ENCODE peak calls at places on chromosome 21, in nine cellular contexts. One of them, this sample, is unnamed.

GRCh38 chr21:46667735-46668380 is 32.4 kb downstream of the PRMT2 start:
- DNase-seq in hypothalamus: no peak
- DNase-seq in mesenchymal stem cell: peak; percentile 62
- DNase-seq in activated CD8-positive, alpha-beta memory T cell treated with anti-CD3 and anti-CD28 coated beads, Interleukin-2, amount 50 U/mL, for 48 hours: peak; percentile 66
- DNase-seq in NCI-H1092 treated with DMSO at 0.1 percent for 48 hours: peak; percentile 54
- DNase-seq in NCI-H2029: peak; percentile 6
- DNase-seq in T-helper 2 cell: no peak
- DNase-seq in NCI-H748 treated with DMSO at 0.1 percent for 48 hours: peak; percentile 27
- DNase-seq in uterus: no peak
- DNase-seq in this sample: peak; percentile 37

GRCh38 chr21:41632748-41633475 is 125.0 kb upstream of the TMPRSS2 start:
- DNase-seq in hypothalamus: no peak
- DNase-seq in mesenchymal stem cell: no peak
- DNase-seq in activated CD8-positive, alpha-beta memory T cell treated with anti-CD3 and anti-CD28 coated beads, Interleukin-2, amount 50 U/mL, for 48 hours: no peak
- DNase-seq in NCI-H1092 treated with DMSO at 0.1 percent for 48 hours: no peak
- DNase-seq in NCI-H2029: peak; percentile 81
- DNase-seq in T-helper 2 cell: no peak
- DNase-seq in NCI-H748 treated with DMSO at 0.1 percent for 48 hours: no peak
- DNase-seq in uterus: no peak
- DNase-seq in this sample: no peak

GRCh38 chr21:38740131-38740530 is 65.6 kb upstream of the ETS2 start:
- DNase-seq in hypothalamus: no peak
- DNase-seq in mesenchymal stem cell: peak; percentile 46
- DNase-seq in activated CD8-positive, alpha-beta memory T cell treated with anti-CD3 and anti-CD28 coated beads, Interleukin-2, amount 50 U/mL, for 48 hours: no peak
- DNase-seq in NCI-H1092 treated with DMSO at 0.1 percent for 48 hours: no peak
- DNase-seq in NCI-H2029: peak; percentile 59
- DNase-seq in T-helper 2 cell: no peak
- DNase-seq in NCI-H748 treated with DMSO at 0.1 percent for 48 hours: no peak
- DNase-seq in uterus: no peak
- DNase-seq in this sample: no peak

GRCh38 chr21:17911628-17912027 is 92.5 kb upstream of the C21orf91 start:
- DNase-seq in hypothalamus: no peak
- DNase-seq in mesenchymal stem cell: no peak
- DNase-seq in activated CD8-positive, alpha-beta memory T cell treated with anti-CD3 and anti-CD28 coated beads, Interleukin-2, amount 50 U/mL, for 48 hours: no peak
- DNase-seq in NCI-H1092 treated with DMSO at 0.1 percent for 48 hours: no peak
- DNase-seq in NCI-H2029: no peak
- DNase-seq in T-helper 2 cell: no peak
- DNase-seq in NCI-H748 treated with DMSO at 0.1 percent for 48 hours: no peak
- DNase-seq in uterus: no peak
- DNase-seq in this sample: no peak

GRCh38 chr21:36999131-36999898 is 7.2 kb upstream of the RIPPLY3 start:
- DNase-seq in hypothalamus: no peak
- DNase-seq in mesenchymal stem cell: no peak
- DNase-seq in activated CD8-positive, alpha-beta memory T cell treated with anti-CD3 and anti-CD28 coated beads, Interleukin-2, amount 50 U/mL, for 48 hours: no peak
- DNase-seq in NCI-H1092 treated with DMSO at 0.1 percent for 48 hours: no peak
- DNase-seq in NCI-H2029: no peak
- DNase-seq in T-helper 2 cell: no peak
- DNase-seq in NCI-H748 treated with DMSO at 0.1 percent for 48 hours: no peak
- DNase-seq in uterus: no peak
- DNase-seq in this sample: no peak

GRCh38 chr21:41641821-41642368 is 125.0 kb downstream of the RIPK4 start:
- DNase-seq in hypothalamus: no peak
- DNase-seq in mesenchymal stem cell: peak; percentile 76
- DNase-seq in activated CD8-positive, alpha-beta memory T cell treated with anti-CD3 and anti-CD28 coated beads, Interleukin-2, amount 50 U/mL, for 48 hours: no peak
- DNase-seq in NCI-H1092 treated with DMSO at 0.1 percent for 48 hours: no peak
- DNase-seq in NCI-H2029: no peak
- DNase-seq in T-helper 2 cell: no peak
- DNase-seq in NCI-H748 treated with DMSO at 0.1 percent for 48 hours: no peak
- DNase-seq in uterus: peak; percentile 51
- DNase-seq in this sample: no peak

GRCh38 chr21:46351476-46352155 is 27.7 kb downstream of the PCNT start:
- DNase-seq in hypothalamus: no peak
- DNase-seq in mesenchymal stem cell: no peak
- DNase-seq in activated CD8-positive, alpha-beta memory T cell treated with anti-CD3 and anti-CD28 coated beads, Interleukin-2, amount 50 U/mL, for 48 hours: no peak
- DNase-seq in NCI-H1092 treated with DMSO at 0.1 percent for 48 hours: no peak
- DNase-seq in NCI-H2029: no peak
- DNase-seq in T-helper 2 cell: no peak
- DNase-seq in NCI-H748 treated with DMSO at 0.1 percent for 48 hours: no peak
- DNase-seq in uterus: no peak
- DNase-seq in this sample: no peak

GRCh38 chr21:44793269-44794030 is 8.2 kb downstream of the UBE2G2 start:
- DNase-seq in hypothalamus: peak; percentile 3
- DNase-seq in mesenchymal stem cell: peak; percentile 74
- DNase-seq in activated CD8-positive, alpha-beta memory T cell treated with anti-CD3 and anti-CD28 coated beads, Interleukin-2, amount 50 U/mL, for 48 hours: peak; percentile 68
- DNase-seq in NCI-H1092 treated with DMSO at 0.1 percent for 48 hours: peak; percentile 53
- DNase-seq in NCI-H2029: peak; percentile 59
- DNase-seq in T-helper 2 cell: no peak
- DNase-seq in NCI-H748 treated with DMSO at 0.1 percent for 48 hours: peak; percentile 44
- DNase-seq in uterus: peak; percentile 36
- DNase-seq in this sample: peak; percentile 60

GRCh38 chr21:25862112-25862511 is 127.3 kb downstream of the GABPA start:
- DNase-seq in hypothalamus: no peak
- DNase-seq in mesenchymal stem cell: no peak
- DNase-seq in activated CD8-positive, alpha-beta memory T cell treated with anti-CD3 and anti-CD28 coated beads, Interleukin-2, amount 50 U/mL, for 48 hours: no peak
- DNase-seq in NCI-H1092 treated with DMSO at 0.1 percent for 48 hours: no peak
- DNase-seq in NCI-H2029: no peak
- DNase-seq in T-helper 2 cell: no peak
- DNase-seq in NCI-H748 treated with DMSO at 0.1 percent for 48 hours: no peak
- DNase-seq in uterus: no peak
- DNase-seq in this sample: no peak

GRCh38 chr21:15059397-15059796 is 5.4 kb downstream of the NRIP1 start:
- DNase-seq in hypothalamus: no peak
- DNase-seq in mesenchymal stem cell: no peak
- DNase-seq in activated CD8-positive, alpha-beta memory T cell treated with anti-CD3 and anti-CD28 coated beads, Interleukin-2, amount 50 U/mL, for 48 hours: no peak
- DNase-seq in NCI-H1092 treated with DMSO at 0.1 percent for 48 hours: no peak
- DNase-seq in NCI-H2029: no peak
- DNase-seq in T-helper 2 cell: no peak
- DNase-seq in NCI-H748 treated with DMSO at 0.1 percent for 48 hours: no peak
- DNase-seq in uterus: no peak
- DNase-seq in this sample: no peak

GRCh38 chr21:43578677-43579313 is 80.5 kb downstream of the HSF2BP start:
- DNase-seq in hypothalamus: no peak
- DNase-seq in mesenchymal stem cell: no peak
- DNase-seq in activated CD8-positive, alpha-beta memory T cell treated with anti-CD3 and anti-CD28 coated beads, Interleukin-2, amount 50 U/mL, for 48 hours: no peak
- DNase-seq in NCI-H1092 treated with DMSO at 0.1 percent for 48 hours: no peak
- DNase-seq in NCI-H2029: no peak
- DNase-seq in T-helper 2 cell: no peak
- DNase-seq in NCI-H748 treated with DMSO at 0.1 percent for 48 hours: no peak
- DNase-seq in uterus: no peak
- DNase-seq in this sample: no peak

GRCh38 chr21:42311160-42311559 is 4.0 kb downstream of the TFF3 start:
- DNase-seq in hypothalamus: no peak
- DNase-seq in mesenchymal stem cell: no peak
- DNase-seq in activated CD8-positive, alpha-beta memory T cell treated with anti-CD3 and anti-CD28 coated beads, Interleukin-2, amount 50 U/mL, for 48 hours: no peak
- DNase-seq in NCI-H1092 treated with DMSO at 0.1 percent for 48 hours: no peak
- DNase-seq in NCI-H2029: no peak
- DNase-seq in T-helper 2 cell: no peak
- DNase-seq in NCI-H748 treated with DMSO at 0.1 percent for 48 hours: no peak
- DNase-seq in uterus: no peak
- DNase-seq in this sample: no peak

GRCh38 chr21:45906859-45907258 is 74.7 kb upstream of the COL6A1 start:
- DNase-seq in hypothalamus: no peak
- DNase-seq in mesenchymal stem cell: no peak
- DNase-seq in activated CD8-positive, alpha-beta memory T cell treated with anti-CD3 and anti-CD28 coated beads, Interleukin-2, amount 50 U/mL, for 48 hours: no peak
- DNase-seq in NCI-H1092 treated with DMSO at 0.1 percent for 48 hours: no peak
- DNase-seq in NCI-H2029: no peak
- DNase-seq in T-helper 2 cell: no peak
- DNase-seq in NCI-H748 treated with DMSO at 0.1 percent for 48 hours: no peak
- DNase-seq in uterus: no peak
- DNase-seq in this sample: no peak

This sample was measured in NCI-H1436.